ENCODE peak calls at places on chromosomes 3 and 15, in eight cellular contexts. One of them, this sample, is unnamed.

GRCh38 chr3:58009749-58010535 is 1.7 kb downstream of the FLNB start:
- DNase-seq in upper lobe of left lung: no peak
- DNase-seq in body of pancreas: peak; percentile 84
- DNase-seq in heart left ventricle: no peak
- DNase-seq in spleen: no peak
- DNase-seq in HCT116: no peak
- DNase-seq in IMR-90: no peak
- DNase-seq in Peyer's patch: peak; percentile 86
- DNase-seq in this sample: no peak

GRCh38 chr3:167882057-167882667 is 146.6 kb downstream of the SERPINI1 start:
- DNase-seq in heart left ventricle: no peak
- DNase-seq in upper lobe of left lung: no peak
- DNase-seq in IMR-90: peak; percentile 60
- DNase-seq in body of pancreas: no peak
- DNase-seq in spleen: no peak
- DNase-seq in HCT116: peak; percentile 39
- DNase-seq in Peyer's patch: no peak
- DNase-seq in this sample: no peak

GRCh38 chr3:144995856-144996255 is 1024.2 kb downstream of the DIPK2A start:
- DNase-seq in heart left ventricle: no peak
- DNase-seq in Peyer's patch: no peak
- DNase-seq in upper lobe of left lung: no peak
- DNase-seq in spleen: no peak
- DNase-seq in body of pancreas: no peak
- DNase-seq in HCT116: no peak
- DNase-seq in IMR-90: no peak
- DNase-seq in this sample: no peak

GRCh38 chr15:24748812-24749439 is 73.4 kb downstream of the NPAP1 start:
- DNase-seq in HCT116: no peak
- DNase-seq in body of pancreas: no peak
- DNase-seq in heart left ventricle: no peak
- DNase-seq in IMR-90: no peak
- DNase-seq in upper lobe of left lung: peak; percentile 32
- DNase-seq in Peyer's patch: no peak
- DNase-seq in spleen: no peak
- DNase-seq in this sample: no peak

GRCh38 chr3:64463981-64464380 is 223.8 kb downstream of the ADAMTS9 start:
- DNase-seq in spleen: no peak
- DNase-seq in upper lobe of left lung: no peak
- DNase-seq in HCT116: no peak
- DNase-seq in body of pancreas: no peak
- DNase-seq in heart left ventricle: no peak
- DNase-seq in Peyer's patch: no peak
- DNase-seq in IMR-90: no peak
- DNase-seq in this sample: no peak

GRCh38 chr3:15313461-15313860 is 18.9 kb downstream of the SH3BP5 start:
- DNase-seq in body of pancreas: no peak
- DNase-seq in heart left ventricle: no peak
- DNase-seq in HCT116: no peak
- DNase-seq in spleen: no peak
- DNase-seq in upper lobe of left lung: no peak
- DNase-seq in IMR-90: no peak
- DNase-seq in Peyer's patch: peak; percentile 34
- DNase-seq in this sample: no peak

GRCh38 chr3:135528638-135529037 is 436.9 kb upstream of the PPP2R3A start:
- DNase-seq in IMR-90: no peak
- DNase-seq in Peyer's patch: no peak
- DNase-seq in HCT116: no peak
- DNase-seq in spleen: no peak
- DNase-seq in heart left ventricle: no peak
- DNase-seq in upper lobe of left lung: no peak
- DNase-seq in body of pancreas: no peak
- DNase-seq in this sample: no peak

GRCh38 chr3:113038326-113038725 is 47.5 kb downstream of the GTPBP8 start:
- DNase-seq in body of pancreas: no peak
- DNase-seq in IMR-90: no peak
- DNase-seq in spleen: no peak
- DNase-seq in upper lobe of left lung: no peak
- DNase-seq in HCT116: no peak
- DNase-seq in Peyer's patch: no peak
- DNase-seq in heart left ventricle: no peak
- DNase-seq in this sample: no peak

GRCh38 chr3:68773401-68773800 is 158.9 kb downstream of the TAFA4 start:
- DNase-seq in upper lobe of left lung: no peak
- DNase-seq in spleen: no peak
- DNase-seq in heart left ventricle: no peak
- DNase-seq in HCT116: no peak
- DNase-seq in IMR-90: no peak
- DNase-seq in body of pancreas: no peak
- DNase-seq in Peyer's patch: no peak
- DNase-seq in this sample: no peak

GRCh38 chr3:179175358-179175757 is 27.2 kb downstream of the PIK3CA start:
- DNase-seq in heart left ventricle: no peak
- DNase-seq in body of pancreas: no peak
- DNase-seq in IMR-90: peak; percentile 5
- DNase-seq in HCT116: no peak
- DNase-seq in spleen: no peak
- DNase-seq in Peyer's patch: no peak
- DNase-seq in upper lobe of left lung: no peak
- DNase-seq in this sample: no peak

DNA sequence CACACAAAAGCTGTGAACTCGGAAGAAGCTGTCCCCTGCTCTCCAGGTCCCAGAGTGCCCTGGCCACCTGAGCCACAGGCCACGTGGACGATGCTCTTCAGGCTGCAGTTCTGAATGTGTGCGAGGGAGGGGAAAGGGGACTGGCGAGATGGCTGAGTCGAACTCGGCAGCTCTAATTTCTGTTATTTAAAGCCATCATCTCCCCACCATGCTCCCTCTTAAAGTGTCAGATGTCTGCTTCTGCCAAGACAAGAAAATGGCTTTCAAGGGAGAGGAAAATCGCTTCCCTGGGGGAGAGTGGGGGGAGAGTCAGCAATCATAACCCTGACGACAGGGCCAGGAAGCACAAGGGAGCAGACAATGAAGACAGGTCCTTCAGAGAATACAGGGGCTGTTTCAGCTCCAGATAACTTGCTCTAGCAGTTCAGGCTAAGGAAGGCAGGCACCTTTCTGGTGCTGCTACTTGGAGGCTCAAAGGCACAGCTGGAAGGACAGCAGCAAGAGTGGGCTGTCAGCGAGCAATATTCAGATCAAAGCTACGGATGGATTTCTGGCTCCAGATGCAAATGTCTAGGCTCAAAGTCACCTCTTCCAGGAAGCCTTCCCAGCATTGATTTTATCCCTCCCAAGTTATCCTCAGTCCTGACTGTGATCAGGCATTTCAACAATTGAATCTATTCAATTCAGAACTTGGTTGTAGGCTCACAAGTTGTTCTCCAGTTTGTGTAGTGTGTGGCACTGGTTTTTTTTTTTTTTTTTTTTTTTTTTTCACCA is 15.5 kb upstream of the CCDC33 start:
- DNase-seq in HCT116: no peak
- DNase-seq in heart left ventricle: no peak
- DNase-seq in spleen: no peak
- DNase-seq in Peyer's patch: no peak
- DNase-seq in body of pancreas: no peak
- DNase-seq in upper lobe of left lung: no peak
- DNase-seq in IMR-90: no peak
- DNase-seq in this sample: no peak
- H3K27me3 ChIP-seq in HCT116: peaks cover 13% of the 10 kb centered on the region
- H3K27me3 ChIP-seq in heart left ventricle: no peaks in the 10 kb centered on the region
- H3K27me3 ChIP-seq in spleen: peaks cover 57% of the 10 kb centered on the region
- H3K27me3 ChIP-seq in Peyer's patch: no peaks in the 10 kb centered on the region
- H3K27me3 ChIP-seq in body of pancreas: no peaks in the 10 kb centered on the region
- H3K27me3 ChIP-seq in upper lobe of left lung: no peaks in the 10 kb centered on the region
- H3K27me3 ChIP-seq in IMR-90: peaks cover 64% of the 10 kb centered on the region
- H3K27me3 ChIP-seq in this sample: no peaks in the 10 kb centered on the region

DNA sequence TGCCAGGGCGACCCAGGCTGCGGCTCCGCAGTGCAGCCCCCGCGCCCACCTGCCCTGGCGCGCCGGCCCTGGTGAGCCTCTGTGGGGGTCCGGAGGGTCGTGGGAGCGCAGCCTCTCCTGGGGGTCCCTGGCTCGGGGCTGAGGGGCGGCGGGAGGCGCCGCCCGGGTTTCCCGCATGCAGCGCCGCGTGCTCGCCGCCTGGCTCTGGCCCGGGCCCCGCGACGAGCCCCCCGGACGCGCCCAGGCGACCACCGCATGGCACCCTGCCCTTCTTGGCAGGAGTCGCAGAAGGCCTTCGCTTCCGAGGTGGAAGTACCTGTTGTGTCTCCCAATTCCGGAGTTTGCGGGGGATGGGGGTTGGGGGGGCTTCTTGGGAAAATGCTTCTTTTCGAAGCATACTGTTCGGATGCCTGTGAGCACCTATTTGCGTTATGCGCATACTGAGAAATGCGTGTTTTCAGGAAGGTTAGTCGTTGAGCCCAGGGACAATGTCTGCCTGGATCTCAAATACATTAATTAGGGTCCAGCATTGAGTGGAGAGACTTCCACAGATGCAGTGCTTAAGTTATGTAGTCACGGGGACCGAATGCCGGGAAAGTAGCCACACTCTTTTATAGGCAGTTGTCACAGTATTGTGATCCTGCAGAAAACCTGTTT is 1.3 kb downstream of the GABRA5 start:
- DNase-seq in Peyer's patch: no peak
- DNase-seq in body of pancreas: no peak
- DNase-seq in HCT116: no peak
- DNase-seq in IMR-90: no peak
- DNase-seq in spleen: no peak
- DNase-seq in heart left ventricle: no peak
- DNase-seq in upper lobe of left lung: peak; percentile 67
- DNase-seq in this sample: no peak
- H3K4me3 ChIP-seq in Peyer's patch: no peak overlapping the region
- H3K4me3 ChIP-seq in body of pancreas: no peak overlapping the region
- H3K4me3 ChIP-seq in HCT116: no peak overlapping the region
- H3K4me3 ChIP-seq in IMR-90: no peak overlapping the region
- H3K4me3 ChIP-seq in spleen: no peak overlapping the region
- H3K4me3 ChIP-seq in heart left ventricle: no peak overlapping the region
- H3K4me3 ChIP-seq in upper lobe of left lung: no peak overlapping the region
- H3K4me3 ChIP-seq in this sample: no peak overlapping the region

GRCh38 chr3:49121244-49121671 is 635 bp upstream of the USP19 start:
- DNase-seq in heart left ventricle: no peak
- DNase-seq in body of pancreas: no peak
- DNase-seq in IMR-90: no peak
- DNase-seq in spleen: no peak
- DNase-seq in upper lobe of left lung: no peak
- DNase-seq in Peyer's patch: peak; percentile 49
- DNase-seq in HCT116: no peak
- DNase-seq in this sample: no peak

GRCh38 chr3:49122022-49122421 is 1.4 kb upstream of the USP19 start:
- DNase-seq in HCT116: no peak
- DNase-seq in heart left ventricle: no peak
- DNase-seq in body of pancreas: no peak
- DNase-seq in spleen: no peak
- DNase-seq in Peyer's patch: no peak
- DNase-seq in upper lobe of left lung: no peak
- DNase-seq in IMR-90: no peak
- DNase-seq in this sample: no peak

GRCh38 chr3:49120096-49120437 is 556 bp downstream of the USP19 start:
- DNase-seq in HCT116: no peak
- DNase-seq in heart left ventricle: no peak
- DNase-seq in upper lobe of left lung: no peak
- DNase-seq in Peyer's patch: no peak
- DNase-seq in body of pancreas: no peak
- DNase-seq in IMR-90: peak; percentile 6
- DNase-seq in spleen: no peak
- DNase-seq in this sample: no peak

GRCh38 chr3:49119439-49119838 is 1.2 kb downstream of the USP19 start:
- DNase-seq in Peyer's patch: no peak
- DNase-seq in IMR-90: peak; percentile 7
- DNase-seq in HCT116: no peak
- DNase-seq in upper lobe of left lung: no peak
- DNase-seq in body of pancreas: no peak
- DNase-seq in spleen: no peak
- DNase-seq in heart left ventricle: no peak
- DNase-seq in this sample: no peak

DNA sequence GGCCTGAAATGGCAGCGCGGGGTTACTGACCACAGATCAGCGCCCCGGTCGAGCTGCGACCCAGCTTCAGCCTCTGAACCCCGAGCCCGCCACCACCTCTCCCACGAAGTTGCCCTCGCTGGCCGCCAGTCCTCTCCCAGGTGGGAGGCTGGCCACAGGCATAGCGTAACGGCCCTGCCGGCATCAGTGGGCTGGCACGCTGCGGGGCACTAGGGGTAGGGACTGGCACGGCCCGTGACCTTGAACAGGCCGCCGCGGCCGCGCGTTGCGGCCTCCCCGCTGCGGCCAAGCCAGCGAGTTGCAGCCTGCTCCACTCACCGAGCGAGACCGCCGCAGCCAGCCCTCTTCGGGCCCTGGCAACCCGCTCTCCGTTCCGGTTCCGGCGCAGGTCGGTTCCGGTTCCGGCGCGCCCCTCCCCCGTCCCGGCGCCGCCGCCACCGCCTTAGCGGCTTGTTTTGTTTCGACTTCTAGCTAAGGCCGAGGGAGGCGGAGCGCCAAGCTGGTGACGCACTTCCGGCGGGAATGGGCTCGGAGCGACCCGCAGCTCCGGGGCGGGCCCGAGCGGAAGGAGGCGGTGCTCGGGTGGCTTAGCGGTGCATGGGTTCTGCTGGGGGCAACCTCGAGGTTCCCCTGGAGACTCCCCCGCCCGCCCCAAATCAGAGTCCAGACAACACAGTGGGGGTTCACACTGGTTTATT is at the start of gene USP19:
- DNase-seq in Peyer's patch: peak; percentile 98
- DNase-seq in body of pancreas: peak; percentile 96
- DNase-seq in IMR-90: peak; percentile 90
- DNase-seq in spleen: peak; percentile 99
- DNase-seq in upper lobe of left lung: peak; percentile 100
- DNase-seq in HCT116: peak; percentile 81
- DNase-seq in heart left ventricle: peak; percentile 95
- DNase-seq in this sample: peak; percentile 95
- TF ChIP-seq POLR2A in Peyer's patch: peak; percentile 85
- TF ChIP-seq POLR2A in body of pancreas: peak; percentile 86
- TF ChIP-seq POLR2A in IMR-90: peak; percentile 74
- TF ChIP-seq POLR2A in spleen: no peak
- TF ChIP-seq POLR2A in upper lobe of left lung: peak; percentile 70
- TF ChIP-seq POLR2A in HCT116: peak; percentile 60
- TF ChIP-seq POLR2A in heart left ventricle: peak; percentile 80
- TF ChIP-seq POLR2A in this sample: peak; percentile 75

DNA sequence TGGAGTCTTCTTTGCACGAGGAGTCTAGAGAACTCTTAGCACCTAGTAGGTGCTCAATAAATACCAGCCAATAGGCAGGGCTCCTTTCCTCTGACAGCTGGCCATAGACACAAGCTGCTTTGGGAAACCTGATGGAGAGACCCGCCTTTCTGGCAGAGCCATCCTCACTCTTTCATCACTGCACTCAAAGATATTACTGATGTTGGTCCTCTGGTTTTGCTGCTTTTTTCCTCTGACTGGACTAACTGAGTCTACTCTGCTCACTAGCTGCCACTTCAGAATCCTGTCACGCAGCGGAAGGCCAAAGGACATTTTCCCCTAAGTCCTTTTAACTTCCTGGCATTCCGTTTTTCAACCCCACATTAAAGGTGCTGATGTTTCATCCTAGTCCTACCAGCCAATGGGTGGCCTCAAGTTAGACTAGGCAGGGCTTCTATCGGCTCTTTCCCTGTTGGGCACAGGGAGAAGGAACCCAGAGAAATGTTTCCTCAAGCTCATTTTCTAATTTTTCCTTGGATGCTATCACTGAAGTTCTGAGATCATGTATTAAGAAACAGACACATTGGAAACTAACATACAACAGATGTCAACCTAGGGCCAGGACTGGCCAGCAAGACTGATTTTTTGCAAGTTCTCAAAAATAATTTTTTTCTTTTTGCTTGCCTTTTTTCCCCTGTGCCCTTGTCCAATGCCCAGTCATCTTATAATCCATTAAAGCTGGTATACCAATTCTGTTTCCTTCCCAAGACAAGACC is 132.8 kb upstream of the ICE2 start:
- DNase-seq in Peyer's patch: no peak
- DNase-seq in spleen: no peak
- DNase-seq in heart left ventricle: no peak
- DNase-seq in IMR-90: no peak
- DNase-seq in upper lobe of left lung: no peak
- DNase-seq in HCT116: no peak
- DNase-seq in body of pancreas: no peak
- DNase-seq in this sample: no peak
- H3K27me3 ChIP-seq in Peyer's patch: no peaks in the 10 kb centered on the region
- H3K27me3 ChIP-seq in spleen: peaks cover 15% of the 10 kb centered on the region
- H3K27me3 ChIP-seq in heart left ventricle: no peaks in the 10 kb centered on the region
- H3K27me3 ChIP-seq in IMR-90: peaks cover 54% of the 10 kb centered on the region
- H3K27me3 ChIP-seq in upper lobe of left lung: no peaks in the 10 kb centered on the region
- H3K27me3 ChIP-seq in HCT116: peaks cover 96% of the 10 kb centered on the region
- H3K27me3 ChIP-seq in body of pancreas: no peaks in the 10 kb centered on the region
- H3K27me3 ChIP-seq in this sample: no peaks in the 10 kb centered on the region